ENCODE peak calls at places on chromosomes 2 and 18, in five cellular contexts. Z, R, L, O and W are unnamed samples.
A peak's percentile ranks its signal among the peaks of the same experiment; 100 is the strongest.

GRCh38 chr2:63049291-63050185 is 1.1 kb upstream of the OTX1 start:
- DNase-seq in L (no peak), Z (no peak), O (no peak), R (no peak), W (no peak)

GRCh38 chr2:191322838-191323506 is 77.8 kb downstream of the MYO1B start:
- DNase-seq in O (no peak), L (no peak), R (no peak), Z (no peak), W (no peak)

GRCh38 chr18:392926-393325 is 107.6 kb downstream of the COLEC12 start:
- DNase-seq in Z (no peak), O (no peak), L (no peak), R (no peak), W (no peak)

GRCh38 chr2:3789246-3789645 is 85.9 kb downstream of the DCDC2C start:
- DNase-seq in R (no peak), O (no peak), Z (no peak), L (no peak), W (no peak)

GRCh38 chr2:184835081-184835728 is 236.9 kb downstream of the ZNF804A start:
- DNase-seq in O (no peak), R (no peak), Z (no peak), L (no peak), W (no peak)

GRCh38 chr2:176710657-176711197 is 441.5 kb downstream of the MTX2 start:
- DNase-seq in L (no peak), O (no peak), R (no peak), Z (no peak), W (no peak)

GRCh38 chr2:28544915-28545589 is 49.2 kb downstream of the PLB1 start:
- DNase-seq in L (no peak), O (no peak), R (no peak), Z (peak; percentile 24), W (no peak)

GRCh38 chr2:84970956-84971798 is at the start of gene KCMF1:
- DNase-seq in R (no peak), Z (peak; percentile 79), L (peak; percentile 64), O (peak; percentile 69), W (peak; percentile 65)

GRCh38 chr2:168439536-168439935 is 16.5 kb upstream of the CERS6 start:
- DNase-seq in L (no peak), R (no peak), Z (no peak), O (no peak), W (no peak)

GRCh38 chr2:177889812-177890460 is 182.6 kb downstream of the PDE11A start:
- DNase-seq in O (no peak), Z (no peak), R (no peak), L (no peak), W (no peak)

GRCh38 chr2:105442056-105442455 is 43.2 kb upstream of the FHL2 start:
- DNase-seq in O (no peak), R (no peak), Z (no peak), L (no peak), W (no peak)

GRCh38 chr18:66119347-66119746 is 368.5 kb downstream of the CDH7 start:
- DNase-seq in Z (no peak), R (no peak), L (no peak), O (no peak), W (no peak)

GRCh38 chr2:166158546-166158945 is 30.7 kb upstream of the SCN1A start:
- DNase-seq in R (no peak), L (no peak), Z (no peak), O (no peak), W (no peak)

GRCh38 chr2:120908314-120908975 is 172.8 kb downstream of the GLI2 start:
- DNase-seq in Z (no peak), O (no peak), R (no peak), L (no peak), W (no peak)

GRCh38 chr2:58734365-58734764 is 493.2 kb upstream of the FANCL start:
- DNase-seq in Z (no peak), O (no peak), R (peak; percentile 6), L (no peak), W (no peak)

GRCh38 chr2:85699325-85699724 is 5.2 kb downstream of the GNLY start:
- DNase-seq in L (no peak), O (no peak), Z (no peak), R (no peak), W (no peak)

GRCh38 chr2:70977605-70978205 is 725 bp upstream of the ANKRD53 start:
- DNase-seq in O (no peak), L (no peak), Z (no peak), R (no peak), W (no peak)

GRCh38 chr2:199108056-199108455 is 349.7 kb downstream of the SATB2 start:
- DNase-seq in O (no peak), R (no peak), L (no peak), Z (no peak), W (no peak)

GRCh38 chr2:8447610-8448221 is 234.1 kb upstream of the ID2 start:
- DNase-seq in R (peak; percentile 79), Z (no peak), L (no peak), O (no peak), W (no peak)

GRCh38 chr2:141554810-141555209 is 576.0 kb downstream of the LRP1B start:
- DNase-seq in Z (no peak), R (peak; percentile 0), L (no peak), O (no peak), W (no peak)

GRCh38 chr2:67209107-67209506 is 188.0 kb upstream of the ETAA1 start:
- DNase-seq in Z (no peak), L (no peak), R (no peak), O (no peak), W (no peak)

GRCh38 chr2:17719562-17720371 is 33.8 kb downstream of the SMC6 start:
- DNase-seq in L (no peak), R (peak; percentile 16), Z (peak; percentile 24), O (no peak), W (no peak)

GRCh38 chr2:151106805-151107490 is 154.7 kb downstream of the RBM43 start:
- DNase-seq in L (no peak), R (no peak), Z (no peak), O (no peak), W (no peak)

GRCh38 chr2:173079968-173080860 is 4.6 kb downstream of the MAP3K20 start:
- DNase-seq in O (no peak), L (no peak), Z (no peak), R (no peak), W (no peak)

GRCh38 chr2:128304715-128305554 is 13.7 kb downstream of the HS6ST1 start:
- DNase-seq in Z (no peak), O (peak; percentile 38), L (no peak), R (no peak), W (no peak)

GRCh38 chr18:43789234-43790000 is 512.1 kb upstream of the SYT4 start:
- DNase-seq in Z (no peak), R (no peak), O (no peak), L (no peak), W (no peak)

GRCh38 chr18:8367217-8367988 is 241.8 kb upstream of the RAB12 start:
- DNase-seq in R (no peak), L (no peak), Z (peak; percentile 3), O (peak; percentile 26), W (no peak)

GRCh38 chr2:189521686-189522434 is 58.7 kb downstream of the SLC40A1 start:
- DNase-seq in L (no peak), O (no peak), R (no peak), Z (no peak), W (no peak)

GRCh38 chr18:2050702-2051201 is 520.6 kb downstream of the METTL4 start:
- DNase-seq in Z (no peak), R (no peak), L (no peak), O (no peak), W (no peak)

GRCh38 chr2:27958711-27959378 is 68.3 kb downstream of the BABAM2 start:
- DNase-seq in L (no peak), O (no peak), R (no peak), Z (no peak), W (no peak)

GRCh38 chr18:30903566-30903965 is 139.0 kb downstream of the DSC3 start:
- DNase-seq in R (no peak), O (no peak), L (no peak), Z (no peak), W (no peak)

GRCh38 chr18:23689031-23689615 is at the start of gene LAMA3:
- DNase-seq in L (peak; percentile 15), R (peak; percentile 46), O (peak; percentile 3), Z (peak; percentile 33), W (no peak)

GRCh38 chr2:158047156-158047611 is 54.5 kb upstream of the UPP2 start:
- DNase-seq in L (no peak), O (no peak), Z (no peak), R (no peak), W (no peak)

GRCh38 chr18:41266616-41267015 is 688.4 kb upstream of the PIK3C3 start:
- DNase-seq in Z (no peak), L (no peak), O (no peak), R (no peak), W (no peak)

GRCh38 chr2:177714704-177715103 is 322.1 kb downstream of the AGPS start:
- DNase-seq in Z (no peak), R (no peak), L (no peak), O (no peak), W (no peak)

GRCh38 chr2:232941400-232941799 is 71.3 kb downstream of the SNORC start:
- DNase-seq in L (no peak), O (no peak), R (no peak), Z (no peak), W (no peak)

GRCh38 chr2:140659293-140659692 is 1471.5 kb downstream of the LRP1B start:
- DNase-seq in O (no peak), Z (no peak), R (no peak), L (no peak), W (no peak)